ENCODE peak calls at places on chromosome X, in four cellular contexts. N, J, S and G are unnamed samples. For H3K4me1, the result is how much of the 10 kb centered on the place peaks cover.

GRCh38 chrX:129522184-129523059 is 868 bp downstream of the SMARCA1 start:
- DNase-seq in N (peak), J (peak), S (no peak), G (peak)

GRCh38 chrX:19303216-19303880 is 40.4 kb upstream of the PDHA1 start:
- DNase-seq in N (no peak), J (no peak), S (peak), G (no peak)

GRCh38 chrX:129706395-129707072 is 32.2 kb upstream of the XPNPEP2 start:
- DNase-seq in N (peak), J (no peak), S (no peak), G (no peak)

GRCh38 chrX:103488332-103488731 is 31.0 kb downstream of the RAB40A start:
- DNase-seq in N (no peak), J (no peak), S (no peak), G (no peak)

GRCh38 chrX:55710701-55711100 is 6.8 kb upstream of the RRAGB start:
- DNase-seq in N (peak), J (no peak), S (peak), G (no peak)

GRCh38 chrX:108537005-108537404 is 97.4 kb downstream of the COL4A5 start:
- DNase-seq in N (peak), J (no peak), S (no peak), G (peak)

GRCh38 chrX:125436855-125437254 is 117.2 kb downstream of the TEX13C start:
- DNase-seq in N (no peak), J (no peak), S (no peak), G (no peak)

GRCh38 chrX:53481816-53482485 is 47.8 kb upstream of the HSD17B10 start:
- DNase-seq in N (peak), J (peak), S (no peak), G (peak)

GRCh38 chrX:75181721-75182120 is 25.6 kb upstream of the ABCB7 start:
- DNase-seq in N (no peak), J (no peak), S (no peak), G (no peak)

GRCh38 chrX:20320461-20321159 is 53.9 kb upstream of the RPS6KA3 start:
- DNase-seq in N (no peak), J (no peak), S (no peak), G (no peak)

GRCh38 chrX:152637649-152638442 is at the start of gene GABRQ:
- DNase-seq in N (peak), J (peak), S (no peak), G (no peak)

GRCh38 chrX:140794642-140795041 is 85.1 kb downstream of the LINC00632 start:
- DNase-seq in N (no peak), J (no peak), S (no peak), G (no peak)
- TF ChIP-seq CTCF in N (no peak), J (no peak), S (no peak), G (no peak)

GRCh38 chrX:12411831-12412230 is 273.6 kb downstream of the FRMPD4 start:
- DNase-seq in N (no peak), J (no peak), S (no peak), G (no peak)

GRCh38 chrX:12410523-12410922 is 272.2 kb downstream of the FRMPD4 start:
- DNase-seq in N (no peak), J (no peak), S (no peak), G (no peak)

GRCh38 chrX:12412561-12412960 is 274.3 kb downstream of the FRMPD4 start:
- DNase-seq in N (no peak), J (no peak), S (no peak), G (no peak)
- H3K4me1 ChIP-seq in N (under half), J (under half), S (under half), G (under half)

GRCh38 chrX:148871422-148872152 is 371.2 kb downstream of the AFF2 start:
- DNase-seq in N (no peak), J (no peak), S (no peak), G (no peak)

GRCh38 chrX:148867596-148867995 is 367.2 kb downstream of the AFF2 start:
- DNase-seq in N (no peak), J (no peak), S (no peak), G (no peak)

GRCh38 chrX:148874621-148875020 is 374.2 kb downstream of the AFF2 start:
- DNase-seq in N (no peak), J (no peak), S (no peak), G (no peak)

GRCh38 chrX:148872881-148873280 is 372.5 kb downstream of the AFF2 start:
- DNase-seq in N (no peak), J (no peak), S (no peak), G (no peak)

GRCh38 chrX:148872153-148872540 is 371.7 kb downstream of the AFF2 start:
- DNase-seq in N (no peak), J (no peak), S (no peak), G (no peak)
- H3K4me3 ChIP-seq in N (no peak), J (no peak), S (no peak), G (no peak)

DNA sequence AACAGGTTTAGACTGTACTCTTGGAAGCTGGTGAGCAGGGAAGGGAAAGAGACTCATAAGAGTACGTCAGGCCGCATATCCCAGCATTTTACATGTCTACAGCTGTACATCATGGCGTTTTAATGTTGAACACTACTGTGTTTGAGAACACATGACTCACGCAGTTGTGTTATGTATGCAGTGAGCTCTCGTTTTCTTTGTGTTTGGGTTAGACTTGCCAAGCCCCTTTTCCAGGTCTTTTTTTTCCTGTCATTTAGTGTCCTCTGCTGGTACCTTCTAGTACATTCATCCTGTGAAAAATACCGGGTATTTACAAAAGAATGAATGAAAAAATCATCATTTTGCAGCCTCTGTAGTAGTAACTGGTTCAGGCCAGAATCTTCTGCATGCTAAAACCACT is 35.3 kb downstream of the SMS start:
- DNase-seq in N (no peak), J (no peak), S (no peak), G (no peak)
- TF ChIP-seq CTCF in N (peak), J (peak), S (peak), G (no peak)